ENCODE peak calls at places on chromosomes 7 and 10, in five cellular contexts. One of them, this sample, is unnamed.
A peak's percentile ranks its signal among the peaks of the same experiment; 100 is the strongest.

GRCh38 chr10:15146366-15146765 is 22.1 kb downstream of the NMT2 start:
- DNase-seq in GM13977: no peak
- DNase-seq in prostate gland: no peak
- DNase-seq in psoas muscle: no peak
- DNase-seq in A549: no peak
- DNase-seq in this sample: no peak

GRCh38 chr10:84600947-84601346 is 272.6 kb downstream of the CCSER2 start:
- DNase-seq in GM13977: no peak
- DNase-seq in prostate gland: no peak
- DNase-seq in psoas muscle: no peak
- DNase-seq in A549: no peak
- DNase-seq in this sample: no peak

GRCh38 chr7:37035631-37036030 is 311.3 kb upstream of the AOAH start:
- DNase-seq in GM13977: no peak
- DNase-seq in prostate gland: no peak
- DNase-seq in psoas muscle: no peak
- DNase-seq in A549: no peak
- DNase-seq in this sample: no peak

GRCh38 chr7:84188811-84189405 is 5.7 kb downstream of the SEMA3A start:
- DNase-seq in GM13977: no peak
- DNase-seq in prostate gland: no peak
- DNase-seq in psoas muscle: no peak
- DNase-seq in A549: no peak
- DNase-seq in this sample: no peak

GRCh38 chr7:6558837-6559236 is 7.6 kb upstream of the GRID2IP start:
- DNase-seq in GM13977: no peak
- DNase-seq in prostate gland: no peak
- DNase-seq in psoas muscle: no peak
- DNase-seq in A549: peak; percentile 87
- DNase-seq in this sample: no peak

GRCh38 chr7:2709553-2710165 is 21.7 kb downstream of the AMZ1 start:
- DNase-seq in GM13977: peak; percentile 87
- DNase-seq in prostate gland: peak; percentile 31
- DNase-seq in psoas muscle: peak; percentile 64
- DNase-seq in A549: peak; percentile 74
- DNase-seq in this sample: peak; percentile 93

GRCh38 chr10:6778992-6779701 is 199.1 kb upstream of the PRKCQ start:
- DNase-seq in GM13977: no peak
- DNase-seq in prostate gland: peak; percentile 11
- DNase-seq in psoas muscle: peak; percentile 27
- DNase-seq in A549: peak; percentile 89
- DNase-seq in this sample: no peak

GRCh38 chr10:114486938-114487814 is 82.9 kb upstream of the AFAP1L2 start:
- DNase-seq in GM13977: no peak
- DNase-seq in prostate gland: no peak
- DNase-seq in psoas muscle: no peak
- DNase-seq in A549: no peak
- DNase-seq in this sample: no peak

GRCh38 chr10:80459047-80459865 is 5.1 kb downstream of the TSPAN14 start:
- DNase-seq in GM13977: peak; percentile 72
- DNase-seq in prostate gland: peak; percentile 48
- DNase-seq in psoas muscle: peak; percentile 53
- DNase-seq in A549: no peak
- DNase-seq in this sample: peak; percentile 83

GRCh38 chr10:125035136-125035535 is 93.2 kb downstream of the ZRANB1 start:
- DNase-seq in GM13977: no peak
- DNase-seq in prostate gland: no peak
- DNase-seq in psoas muscle: no peak
- DNase-seq in A549: no peak
- DNase-seq in this sample: no peak

GRCh38 chr7:83449781-83450180 is 199.2 kb downstream of the SEMA3E start:
- DNase-seq in GM13977: no peak
- DNase-seq in prostate gland: no peak
- DNase-seq in psoas muscle: no peak
- DNase-seq in A549: no peak
- DNase-seq in this sample: no peak

GRCh38 chr7:102230593-102230992 is 56.1 kb upstream of the SH2B2 start:
- DNase-seq in GM13977: no peak
- DNase-seq in prostate gland: no peak
- DNase-seq in psoas muscle: no peak
- DNase-seq in A549: no peak
- DNase-seq in this sample: no peak

GRCh38 chr7:55178292-55178862 is 159.6 kb downstream of the EGFR start:
- DNase-seq in GM13977: no peak
- DNase-seq in prostate gland: no peak
- DNase-seq in psoas muscle: no peak
- DNase-seq in A549: no peak
- DNase-seq in this sample: no peak

GRCh38 chr7:115356139-115356746 is 434.3 kb downstream of the MDFIC start:
- DNase-seq in GM13977: no peak
- DNase-seq in prostate gland: no peak
- DNase-seq in psoas muscle: no peak
- DNase-seq in A549: no peak
- DNase-seq in this sample: no peak

GRCh38 chr7:5699951-5700384 is 81.5 kb downstream of the RNF216 start:
- DNase-seq in GM13977: peak; percentile 47
- DNase-seq in prostate gland: no peak
- DNase-seq in psoas muscle: no peak
- DNase-seq in A549: no peak
- DNase-seq in this sample: no peak

GRCh38 chr7:40859965-40860543 is 725.2 kb downstream of the SUGCT start:
- DNase-seq in GM13977: no peak
- DNase-seq in prostate gland: no peak
- DNase-seq in psoas muscle: no peak
- DNase-seq in A549: no peak
- DNase-seq in this sample: no peak

GRCh38 chr7:123528265-123528664 is 6.1 kb downstream of the IQUB start:
- DNase-seq in GM13977: no peak
- DNase-seq in prostate gland: no peak
- DNase-seq in psoas muscle: no peak
- DNase-seq in A549: no peak
- DNase-seq in this sample: no peak

GRCh38 chr10:33065111-33065510 is 107.1 kb upstream of the ITGB1 start:
- DNase-seq in GM13977: no peak
- DNase-seq in prostate gland: no peak
- DNase-seq in psoas muscle: no peak
- DNase-seq in A549: no peak
- DNase-seq in this sample: no peak

GRCh38 chr7:67724435-67724834 is 727.8 kb downstream of the TYW1 start:
- DNase-seq in GM13977: no peak
- DNase-seq in prostate gland: no peak
- DNase-seq in psoas muscle: no peak
- DNase-seq in A549: no peak
- DNase-seq in this sample: no peak

GRCh38 chr10:63320683-63321082 is 145.1 kb downstream of the JMJD1C start:
- DNase-seq in GM13977: no peak
- DNase-seq in prostate gland: no peak
- DNase-seq in psoas muscle: no peak
- DNase-seq in A549: no peak
- DNase-seq in this sample: no peak

GRCh38 chr7:15836041-15836440 is 149.6 kb upstream of the MEOX2 start:
- DNase-seq in GM13977: no peak
- DNase-seq in prostate gland: no peak
- DNase-seq in psoas muscle: no peak
- DNase-seq in A549: no peak
- DNase-seq in this sample: no peak

GRCh38 chr7:35260254-35260653 is 6.4 kb upstream of the TBX20 start:
- DNase-seq in GM13977: no peak
- DNase-seq in prostate gland: no peak
- DNase-seq in psoas muscle: no peak
- DNase-seq in A549: no peak
- DNase-seq in this sample: no peak

GRCh38 chr10:93065675-93066543 is 5.3 kb downstream of the CYP26C1 start:
- DNase-seq in GM13977: peak; percentile 36
- DNase-seq in prostate gland: no peak
- DNase-seq in psoas muscle: no peak
- DNase-seq in A549: no peak
- DNase-seq in this sample: no peak

GRCh38 chr7:84136336-84136735 is 58.3 kb downstream of the SEMA3A start:
- DNase-seq in GM13977: no peak
- DNase-seq in prostate gland: no peak
- DNase-seq in psoas muscle: no peak
- DNase-seq in A549: no peak
- DNase-seq in this sample: no peak

GRCh38 chr10:121155742-121156141 is 304.6 kb downstream of the WDR11 start:
- DNase-seq in GM13977: no peak
- DNase-seq in prostate gland: peak; percentile 40
- DNase-seq in psoas muscle: no peak
- DNase-seq in A549: no peak
- DNase-seq in this sample: no peak

GRCh38 chr7:134943785-134944400 is 42.4 kb upstream of the AGBL3 start:
- DNase-seq in GM13977: peak; percentile 67
- DNase-seq in prostate gland: no peak
- DNase-seq in psoas muscle: no peak
- DNase-seq in A549: peak; percentile 44
- DNase-seq in this sample: no peak

GRCh38 chr7:2572101-2572842 is 13.5 kb downstream of the IQCE start:
- DNase-seq in GM13977: no peak
- DNase-seq in prostate gland: no peak
- DNase-seq in psoas muscle: no peak
- DNase-seq in A549: no peak
- DNase-seq in this sample: no peak

GRCh38 chr10:86953747-86954680 is 3.4 kb downstream of the MMRN2 start:
- DNase-seq in GM13977: no peak
- DNase-seq in prostate gland: no peak
- DNase-seq in psoas muscle: peak; percentile 61
- DNase-seq in A549: no peak
- DNase-seq in this sample: peak; percentile 34

GRCh38 chr10:11162828-11163599 is 145.3 kb downstream of the CELF2 start:
- DNase-seq in GM13977: peak; percentile 80
- DNase-seq in prostate gland: no peak
- DNase-seq in psoas muscle: no peak
- DNase-seq in A549: no peak
- DNase-seq in this sample: peak; percentile 92

GRCh38 chr7:103989200-103989784 is at the start of gene RELN:
- DNase-seq in GM13977: peak; percentile 28
- DNase-seq in prostate gland: no peak
- DNase-seq in psoas muscle: no peak
- DNase-seq in A549: no peak
- DNase-seq in this sample: no peak

GRCh38 chr10:8181496-8182174 is 127.1 kb downstream of the GATA3 start:
- DNase-seq in GM13977: no peak
- DNase-seq in prostate gland: no peak
- DNase-seq in psoas muscle: no peak
- DNase-seq in A549: no peak
- DNase-seq in this sample: no peak

GRCh38 chr7:150800576-150801241 is at the start of gene TMEM176A:
- DNase-seq in GM13977: peak; percentile 43
- DNase-seq in prostate gland: no peak
- DNase-seq in psoas muscle: no peak
- DNase-seq in A549: no peak
- DNase-seq in this sample: peak; percentile 81

DNA sequence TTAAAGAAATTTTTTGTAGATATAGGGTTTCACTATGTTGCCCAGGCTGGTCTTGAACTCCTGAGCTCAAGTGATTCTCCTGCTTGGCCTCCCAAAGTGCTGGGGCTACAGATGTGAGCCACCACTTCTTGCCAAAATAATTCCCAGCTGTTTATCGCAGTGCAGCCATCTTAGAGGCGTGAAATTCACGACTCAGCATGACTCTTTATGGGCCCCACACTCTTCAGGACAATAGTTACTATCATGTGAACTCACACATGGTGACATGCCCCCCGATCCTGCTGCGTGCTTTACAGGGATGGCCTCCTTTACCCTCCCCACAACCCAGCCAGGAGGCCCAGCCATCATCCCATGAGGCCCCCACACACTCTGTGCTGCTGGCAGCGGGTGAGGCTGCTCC is 4.6 kb downstream of the COX19 start:
- DNase-seq in GM13977: no peak
- DNase-seq in prostate gland: no peak
- DNase-seq in psoas muscle: no peak
- DNase-seq in A549: no peak
- DNase-seq in this sample: no peak
- TF ChIP-seq CTCF in GM13977: no peak
- TF ChIP-seq CTCF in prostate gland: no peak
- TF ChIP-seq CTCF in psoas muscle: no peak
- TF ChIP-seq CTCF in A549: no peak
- TF ChIP-seq CTCF in this sample: no peak

GRCh38 chr10:56831681-56832080 is 470.6 kb upstream of the ZWINT start:
- DNase-seq in GM13977: no peak
- DNase-seq in prostate gland: no peak
- DNase-seq in psoas muscle: no peak
- DNase-seq in A549: no peak
- DNase-seq in this sample: no peak

DNA sequence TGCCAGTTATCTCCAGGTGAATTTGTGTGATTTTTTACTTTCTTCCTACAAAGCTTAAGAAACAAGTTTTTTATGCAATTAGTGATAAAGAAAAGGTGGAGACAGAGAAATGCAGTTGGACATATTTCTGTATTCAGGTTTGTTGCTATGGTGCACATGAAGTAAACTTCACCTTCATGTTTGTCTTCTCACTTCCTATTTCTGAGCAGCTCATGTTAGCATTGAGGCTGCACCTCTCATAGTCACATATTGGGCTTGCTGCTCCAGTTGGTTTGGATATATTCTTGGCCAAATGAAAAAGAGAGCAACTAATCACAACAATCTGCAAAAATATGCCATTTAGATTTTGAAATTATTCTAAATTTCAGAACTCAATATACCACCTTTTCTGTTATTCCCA is 475.6 kb upstream of the ZWINT start:
- DNase-seq in GM13977: no peak
- DNase-seq in prostate gland: no peak
- DNase-seq in psoas muscle: no peak
- DNase-seq in A549: no peak
- DNase-seq in this sample: no peak
- TF ChIP-seq CTCF in GM13977: no peak
- TF ChIP-seq CTCF in prostate gland: no peak
- TF ChIP-seq CTCF in psoas muscle: no peak
- TF ChIP-seq CTCF in A549: no peak
- TF ChIP-seq CTCF in this sample: no peak

DNA sequence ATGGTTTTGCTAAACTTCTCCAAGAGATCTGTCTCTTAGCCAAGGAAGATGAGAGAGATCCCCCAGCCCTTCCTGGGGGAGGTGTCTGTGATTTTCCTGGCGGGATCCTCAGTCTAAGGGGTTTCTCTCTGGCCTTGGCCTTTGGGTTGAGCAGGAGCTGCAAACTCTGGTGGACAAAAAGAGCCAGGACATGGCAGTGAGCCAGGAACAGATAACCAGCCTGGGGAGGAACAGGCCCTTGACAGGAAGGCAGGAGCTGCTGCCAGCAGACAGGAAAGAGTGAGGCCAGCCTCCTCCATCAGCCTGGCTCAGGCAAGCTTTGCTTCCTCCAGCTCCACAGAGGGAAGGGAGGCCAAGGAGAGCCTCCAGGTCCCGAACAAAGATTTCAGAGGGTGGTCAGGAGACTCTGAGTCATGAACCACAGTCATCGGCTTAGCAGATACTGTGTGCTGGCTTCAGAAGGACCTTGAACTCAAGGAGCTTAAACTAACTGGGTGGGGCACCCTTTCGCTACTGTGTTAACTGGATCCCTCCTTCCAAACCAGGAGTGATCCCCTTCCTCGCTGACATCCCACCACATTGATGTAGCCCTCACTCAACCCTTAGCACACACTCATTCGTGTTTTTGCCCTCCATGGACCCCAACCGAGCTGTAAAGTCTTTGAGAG is 34.7 kb downstream of the DDIT4 start:
- DNase-seq in GM13977: no peak
- DNase-seq in prostate gland: no peak
- DNase-seq in psoas muscle: peak; percentile 59
- DNase-seq in A549: no peak
- DNase-seq in this sample: no peak
- TF ChIP-seq CTCF in GM13977: no peak
- TF ChIP-seq CTCF in prostate gland: no peak
- TF ChIP-seq CTCF in psoas muscle: no peak
- TF ChIP-seq CTCF in A549: no peak
- TF ChIP-seq CTCF in this sample: no peak

GRCh38 chr7:98826811-98827231 is 43.0 kb downstream of the TMEM130 start:
- DNase-seq in GM13977: no peak
- DNase-seq in prostate gland: peak; percentile 37
- DNase-seq in psoas muscle: peak; percentile 73
- DNase-seq in A549: no peak
- DNase-seq in this sample: no peak
- TF ChIP-seq CTCF in GM13977: no peak
- TF ChIP-seq CTCF in prostate gland: no peak
- TF ChIP-seq CTCF in psoas muscle: peak; percentile 20
- TF ChIP-seq CTCF in A549: no peak
- TF ChIP-seq CTCF in this sample: no peak

This sample was measured in lower leg skin.